ENCODE peak calls at places on chromosomes 6 and 20, in six cellular contexts. Y is mammary epithelial cell, Z is aorta, X is HCT116, B is Panc1, U is right atrium auricular region. G is an unnamed sample. For H3K4me1, the result is how much of the 10 kb centered on the place peaks cover.

GRCh38 chr6:75201901-75202672 is 3.8 kb downstream of the COL12A1 start:
- DNase-seq in Y (peak), Z (peak), X (no peak), B (no peak), U (no peak), G (no peak)

GRCh38 chr6:104301921-104302320 is 557.8 kb downstream of the HACE1 start:
- DNase-seq in Y (no peak), Z (no peak), X (no peak), B (no peak), U (no peak), G (no peak)

GRCh38 chr6:168589275-168589674 is 148.3 kb downstream of the SMOC2 start:
- DNase-seq in Y (no peak), Z (no peak), X (no peak), B (no peak), U (no peak), G (no peak)

GRCh38 chr6:112912351-112913101 is 565.4 kb downstream of the RFPL4B start:
- DNase-seq in Y (no peak), Z (no peak), X (no peak), B (no peak), U (no peak), G (no peak)

GRCh38 chr20:59850018-59850641 is 83.3 kb downstream of the SYCP2 start:
- DNase-seq in Y (no peak), Z (peak), X (peak), B (no peak), U (no peak), G (no peak)

GRCh38 chr6:30188541-30188940 is 24.7 kb downstream of the TRIM26 start:
- DNase-seq in Y (no peak), Z (no peak), X (no peak), B (no peak), U (no peak), G (no peak)

GRCh38 chr20:11376998-11377397 is 540.7 kb upstream of the BTBD3 start:
- DNase-seq in Y (peak), Z (no peak), X (no peak), B (no peak), U (no peak), G (no peak)

GRCh38 chr20:24590193-24590982 is 121.0 kb downstream of the SYNDIG1 start:
- DNase-seq in Y (no peak), Z (no peak), X (no peak), B (no peak), U (no peak), G (no peak)

GRCh38 chr20:33732166-33732970 is 572 bp downstream of the ZNF341 start:
- DNase-seq in Y (peak), Z (peak), X (peak), B (no peak), U (peak), G (peak)

GRCh38 chr6:41757931-41758640 is 10.9 kb upstream of the PGC start:
- DNase-seq in Y (no peak), Z (peak), X (no peak), B (no peak), U (no peak), G (no peak)

GRCh38 chr6:135936606-135937005 is 85.1 kb downstream of the PDE7B start:
- DNase-seq in Y (peak), Z (no peak), X (no peak), B (peak), U (no peak), G (no peak)

GRCh38 chr6:37222992-37223391 is 34.6 kb upstream of the TBC1D22B start:
- DNase-seq in Y (no peak), Z (no peak), X (no peak), B (no peak), U (no peak), G (no peak)

GRCh38 chr6:7650876-7651275 is 60.9 kb downstream of the SNRNP48 start:
- DNase-seq in Y (no peak), Z (no peak), X (no peak), B (no peak), U (no peak), G (no peak)

GRCh38 chr6:85795966-85796365 is 153.3 kb upstream of the SYNCRIP start:
- DNase-seq in Y (no peak), Z (no peak), X (no peak), B (no peak), U (no peak), G (no peak)

GRCh38 chr20:6502219-6502618 is 265.3 kb upstream of the BMP2 start:
- DNase-seq in Y (no peak), Z (no peak), X (no peak), B (no peak), U (no peak), G (no peak)

GRCh38 chr20:38434310-38434741 is 802 bp downstream of the SNHG17 start:
- DNase-seq in Y (peak), Z (peak), X (no peak), B (no peak), U (no peak), G (no peak)

GRCh38 chr6:104969108-104969507 is 12.2 kb downstream of the LIN28B start:
- DNase-seq in Y (no peak), Z (no peak), X (no peak), B (no peak), U (no peak), G (no peak)

GRCh38 chr20:18669241-18670019 is 81.6 kb downstream of the DTD1 start:
- DNase-seq in Y (no peak), Z (no peak), X (no peak), B (no peak), U (no peak), G (no peak)

GRCh38 chr20:52783769-52784168 is 188.4 kb upstream of the TSHZ2 start:
- DNase-seq in Y (peak), Z (no peak), X (no peak), B (no peak), U (no peak), G (no peak)

GRCh38 chr20:33079267-33079666 is at the start of gene BPIFB4:
- DNase-seq in Y (peak), Z (no peak), X (no peak), B (no peak), U (no peak), G (no peak)

GRCh38 chr6:108570518-108570917 is 9.8 kb downstream of the FOXO3 start:
- DNase-seq in Y (no peak), Z (no peak), X (no peak), B (no peak), U (no peak), G (no peak)

GRCh38 chr20:36606171-36607116 is 865 bp downstream of the RAB5IF start:
- DNase-seq in Y (no peak), Z (no peak), X (no peak), B (no peak), U (no peak), G (no peak)

GRCh38 chr20:33789109-33789857 is 21.9 kb upstream of the CHMP4B start:
- DNase-seq in Y (peak), Z (peak), X (peak), B (peak), U (no peak), G (no peak)

GRCh38 chr20:50199703-50200102 is 9.1 kb downstream of the CEBPB start:
- DNase-seq in Y (no peak), Z (peak), X (no peak), B (no peak), U (no peak), G (no peak)

GRCh38 chr6:152129606-152130249 is 322.2 kb downstream of the ESR1 start:
- DNase-seq in Y (no peak), Z (no peak), X (no peak), B (no peak), U (no peak), G (no peak)

GRCh38 chr6:29750709-29751108 is 27.5 kb downstream of the HLA-F start:
- DNase-seq in Y (no peak), Z (no peak), X (no peak), B (no peak), U (no peak), G (no peak)

GRCh38 chr6:64050586-64050985 is 415.0 kb downstream of the PHF3 start:
- DNase-seq in Y (no peak), Z (no peak), X (no peak), B (no peak), U (no peak), G (no peak)

GRCh38 chr20:62326959-62327725 is 24.3 kb downstream of the ADRM1 start:
- DNase-seq in Y (no peak), Z (no peak), X (no peak), B (no peak), U (no peak), G (no peak)

GRCh38 chr6:150213301-150213700 is 70.5 kb downstream of the PPP1R14C start:
- DNase-seq in Y (no peak), Z (no peak), X (no peak), B (no peak), U (no peak), G (no peak)

GRCh38 chr6:142304241-142304640 is 2.4 kb downstream of the ADGRG6 start:
- DNase-seq in Y (no peak), Z (no peak), X (no peak), B (no peak), U (no peak), G (no peak)

GRCh38 chr6:51339728-51340127 is 521.1 kb downstream of the TFAP2B start:
- DNase-seq in Y (peak), Z (no peak), X (no peak), B (no peak), U (no peak), G (no peak)

GRCh38 chr6:155325700-155326516 is 11.6 kb upstream of the TFB1M start:
- DNase-seq in Y (no peak), Z (no peak), X (no peak), B (no peak), U (no peak), G (no peak)

GRCh38 chr20:20480689-20481088 is 112.8 kb downstream of the INSM1 start:
- DNase-seq in Y (peak), Z (no peak), X (peak), B (no peak), U (no peak), G (no peak)

DNA sequence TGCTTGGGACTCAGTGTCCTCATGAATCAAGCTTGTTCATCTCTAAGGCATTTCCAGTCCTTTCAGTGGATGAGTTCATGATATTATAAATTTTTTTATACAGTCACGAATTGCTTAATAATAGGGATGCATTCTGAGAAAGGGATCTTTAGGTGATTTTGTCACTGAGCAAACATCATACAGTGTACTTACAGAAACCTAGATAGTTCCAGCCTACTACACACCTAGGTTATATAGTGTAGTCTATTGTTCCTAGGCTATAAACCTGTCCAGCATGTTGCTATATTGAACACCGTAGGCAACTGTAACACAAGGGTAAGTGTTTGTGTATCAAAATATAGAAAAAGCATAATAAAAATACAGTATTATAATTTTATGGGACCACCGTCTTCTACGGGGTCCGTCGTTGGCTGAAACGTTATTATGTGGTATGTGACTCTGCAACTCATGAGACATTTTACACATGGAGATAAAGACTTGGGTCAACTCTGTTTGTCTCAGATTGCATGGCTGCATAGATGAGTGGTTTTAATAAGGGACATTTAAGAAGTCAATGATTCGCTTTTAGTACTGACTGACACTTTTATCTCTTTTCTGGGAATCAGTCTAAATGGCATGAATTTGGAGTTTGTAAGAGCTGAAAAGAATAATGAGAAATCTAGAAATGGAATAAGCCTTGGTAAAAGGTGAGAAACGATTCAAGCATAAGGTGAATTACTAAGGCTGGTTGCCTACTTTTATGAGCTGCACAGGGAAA is 33.2 kb downstream of the CLIC5 start:
- DNase-seq in Y (no peak), Z (no peak), X (no peak), B (no peak), U (no peak), G (no peak)
- H3K4me1 ChIP-seq in Y (under half), Z (under half), X (under half), B (under half), U (under half), G (under half)

DNA sequence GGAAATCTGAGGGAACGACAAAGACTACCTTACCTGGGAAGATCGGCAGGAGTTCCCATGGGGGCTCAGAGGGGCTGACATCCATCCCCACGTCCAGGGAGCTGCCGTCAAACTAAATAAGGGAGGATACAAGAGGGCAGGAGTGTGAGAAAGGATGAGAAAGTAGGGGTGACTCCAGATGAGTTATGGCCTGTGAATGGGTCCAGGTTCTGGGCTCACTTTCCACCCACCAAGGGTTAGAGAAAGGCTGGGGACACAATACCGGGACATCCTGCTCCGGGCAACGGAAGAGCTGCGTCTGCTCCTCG is 683 bp downstream of the ATF6B start:
- DNase-seq in Y (no peak), Z (no peak), X (no peak), B (no peak), U (no peak), G (no peak)
- H3K27ac ChIP-seq in Y (peak), Z (no peak), X (peak), B (peak), U (peak), G (peak)

DNA sequence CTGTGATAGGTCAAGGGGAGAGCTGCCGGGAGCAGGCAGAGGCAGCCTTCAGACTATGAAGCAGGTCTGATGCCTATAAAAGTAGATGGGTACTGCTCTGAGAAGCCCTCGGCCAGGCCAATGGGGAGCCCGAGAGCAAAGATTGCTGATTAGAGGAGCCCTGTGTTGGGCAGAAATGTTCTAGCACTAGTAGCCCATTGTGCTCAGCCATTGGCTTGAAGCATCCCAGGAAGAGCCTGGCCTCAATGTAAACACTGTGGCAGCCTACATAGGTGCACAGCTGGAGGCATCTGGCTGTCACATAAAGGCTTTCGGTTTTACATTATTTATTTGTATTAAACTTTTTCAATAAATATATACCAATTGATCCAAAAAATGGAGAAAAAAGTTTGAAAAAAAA is 67.7 kb downstream of the SNAP25 start:
- DNase-seq in Y (no peak), Z (no peak), X (no peak), B (no peak), U (no peak), G (no peak)
- H3K4me3 ChIP-seq in Y (no peak), Z (no peak), X (no peak), B (no peak), U (no peak), G (no peak)

DNA sequence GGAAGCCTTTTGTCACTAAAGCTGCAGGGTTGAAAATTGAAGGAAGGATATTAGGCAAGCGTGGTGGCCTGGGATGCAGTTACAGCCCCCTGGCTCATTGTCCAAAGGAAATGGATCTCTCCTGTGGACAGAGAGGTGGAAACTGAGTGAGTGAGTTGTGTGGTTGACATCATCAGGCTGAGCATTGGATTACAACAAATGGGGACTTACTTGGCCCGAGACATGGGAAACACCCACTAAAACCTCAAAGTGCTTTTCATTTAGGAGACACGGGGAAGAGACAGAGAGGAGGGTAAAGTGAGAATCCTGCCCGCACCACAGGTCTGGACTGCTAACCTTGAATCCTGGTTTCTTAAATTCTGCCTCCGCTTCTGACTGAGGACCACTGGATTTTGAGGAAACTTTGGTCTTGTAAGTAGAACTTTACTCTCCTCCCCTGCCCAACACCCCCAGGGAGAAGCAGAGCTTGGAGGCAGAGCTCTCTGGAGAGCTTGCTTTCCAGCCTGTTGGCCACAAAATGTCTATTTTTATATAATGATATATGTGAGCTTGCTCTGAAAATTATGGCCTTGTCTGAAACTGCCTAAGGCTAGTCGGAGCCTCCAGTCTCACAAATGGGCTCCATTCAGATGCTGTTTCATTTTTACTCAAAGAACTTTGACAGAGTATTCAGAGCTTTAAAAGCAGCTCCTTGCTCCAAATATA is at the start of gene PKIG:
- DNase-seq in Y (peak), Z (no peak), X (no peak), B (no peak), U (peak), G (no peak)
- H3K4me1 ChIP-seq in Y (under half), Z (under half), X (under half), B (under half), U (half or more), G (under half)